ENCODE peak calls at places on chromosomes 5 and 9, in eight cellular contexts. P, C, L, R, K, N, I and F are unnamed samples.

GRCh38 chr5:155872801-155873200 is 454.2 kb upstream of the SGCD start:
- DNase-seq in I (no peak), C (no peak), K (no peak), N (no peak), R (peak), P (no peak), L (no peak), F (peak)

GRCh38 chr5:121890297-121890858 is 38.7 kb downstream of the FTMT start:
- DNase-seq in N (no peak), L (no peak), K (no peak), P (no peak), I (no peak), R (no peak), C (no peak), F (no peak)

GRCh38 chr9:100324594-100325200 is 28.0 kb downstream of the TEX10 start:
- DNase-seq in P (peak), L (no peak), I (no peak), K (peak), R (peak), N (peak), C (no peak), F (no peak)

GRCh38 chr5:35854248-35854647 is 2.4 kb upstream of the IL7R start:
- DNase-seq in K (no peak), L (peak), R (no peak), I (no peak), N (no peak), P (no peak), C (no peak), F (no peak)

GRCh38 chr9:133505186-133505830 is 19.5 kb downstream of the MYMK start:
- DNase-seq in L (no peak), P (no peak), N (no peak), K (no peak), C (no peak), R (peak), I (no peak), F (no peak)

GRCh38 chr9:95089916-95090791 is 227.4 kb downstream of the FANCC start:
- DNase-seq in R (no peak), L (no peak), N (peak), I (no peak), P (no peak), K (no peak), C (no peak), F (no peak)

GRCh38 chr5:129367883-129368282 is 92.2 kb upstream of the ADAMTS19 start:
- DNase-seq in L (no peak), N (no peak), I (no peak), P (peak), R (no peak), K (peak), C (no peak), F (peak)

GRCh38 chr5:93313672-93314071 is 267.3 kb downstream of the NR2F1-AS1 start:
- DNase-seq in C (no peak), K (no peak), R (no peak), I (no peak), L (no peak), N (no peak), P (no peak), F (no peak)

GRCh38 chr9:2727966-2728613 is 10.8 kb downstream of the KCNV2 start:
- DNase-seq in R (peak), L (no peak), C (no peak), I (no peak), N (no peak), P (peak), K (peak), F (peak)

GRCh38 chr5:16736158-16736994 is 119.6 kb upstream of the RETREG1 start:
- DNase-seq in N (peak), P (peak), I (peak), L (no peak), C (no peak), R (peak), K (peak), F (peak)

GRCh38 chr9:74979844-74980243 is 27.1 kb upstream of the C9orf40 start:
- DNase-seq in N (no peak), I (no peak), K (no peak), C (no peak), P (no peak), L (no peak), R (no peak), F (no peak)

GRCh38 chr9:73009649-73010288 is 56.9 kb upstream of the ALDH1A1 start:
- DNase-seq in K (no peak), N (no peak), P (no peak), C (no peak), I (no peak), R (no peak), L (no peak), F (no peak)

GRCh38 chr9:89173072-89173471 is 5.5 kb downstream of the SHC3 start:
- DNase-seq in R (no peak), P (no peak), I (no peak), N (no peak), K (no peak), C (no peak), L (no peak), F (no peak)
- H3K4me3 ChIP-seq in R (no peak), P (no peak), I (no peak), N (no peak), K (no peak), C (no peak), L (no peak), F (no peak)

GRCh38 chr5:81194633-81195333 is 38.3 kb upstream of the CKMT2 start:
- DNase-seq in P (peak), K (peak), L (peak), C (peak), I (peak), N (peak), R (peak), F (peak)
- TF ChIP-seq CTCF in P (peak), K (peak), L (peak), C (peak), I (peak), N (peak), R (peak), F (peak)

GRCh38 chr5:176648467-176649194 is 1.3 kb downstream of the TSPAN17 start:
- DNase-seq in I (no peak), P (no peak), N (no peak), K (no peak), C (no peak), L (peak), R (no peak), F (no peak)
- H3K4me3 ChIP-seq in I (peak), P (peak), N (peak), K (peak), C (peak), L (peak), R (peak), F (peak)

DNA sequence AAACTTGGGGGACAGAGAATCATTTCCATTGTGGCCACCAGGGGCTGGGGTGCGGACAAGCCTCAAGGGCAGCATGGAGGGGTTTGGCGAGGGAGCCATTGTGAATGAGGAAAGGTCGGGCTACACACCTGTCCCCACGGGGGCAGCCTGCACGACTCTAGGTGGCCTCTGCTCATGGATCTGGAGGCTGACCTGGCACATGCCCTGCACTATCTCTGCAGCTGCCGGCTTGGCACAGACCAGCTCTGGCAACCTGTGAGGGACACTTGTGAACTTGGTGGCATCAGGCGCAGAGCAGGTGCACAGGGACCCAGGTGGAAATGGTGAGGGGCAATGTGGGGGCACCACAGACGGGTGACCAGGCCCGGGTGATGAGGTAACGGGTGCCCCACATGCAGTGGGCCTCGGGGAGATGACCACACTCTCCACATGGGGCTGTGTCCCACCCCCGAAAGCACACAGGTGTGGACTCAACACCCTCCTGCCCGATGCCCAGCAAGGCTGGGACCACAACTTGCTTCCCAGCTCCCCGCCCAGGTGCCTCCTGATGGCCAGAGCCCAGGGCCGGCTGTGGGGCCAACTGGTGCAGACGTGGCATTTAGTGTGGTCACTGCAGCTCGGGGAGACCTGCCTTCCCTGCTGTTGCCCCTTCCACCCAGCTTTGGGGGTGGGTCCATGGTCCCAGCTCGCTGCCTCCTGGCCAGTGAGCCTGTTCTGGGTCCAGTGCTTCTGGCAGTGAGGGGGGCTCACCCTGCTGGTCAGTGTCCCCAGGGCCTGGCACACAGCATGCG is 60.9 kb upstream of the UBAC1 start:
- DNase-seq in C (no peak), R (no peak), N (no peak), P (no peak), L (no peak), I (no peak), K (no peak), F (no peak)
- TF ChIP-seq CTCF in C (no peak), R (no peak), N (peak), P (no peak), L (no peak), I (no peak), K (peak), F (no peak)